ENCODE peak calls at places on chromosomes 1 and 21, in four cellular contexts. O is prostate gland, P is H1, J is HepG2. T is an unnamed sample.

GRCh38 chr1:43947890-43948437 is 1.2 kb downstream of the IPO13 start:
- DNase-seq in J (peak; percentile 71), O (no peak), P (no peak), T (no peak)

GRCh38 chr1:84582802-84583587 is 8.8 kb upstream of the CTBS start:
- DNase-seq in J (peak; percentile 37), O (no peak), P (no peak), T (no peak)

GRCh38 chr1:204442376-204443259 is 31.0 kb upstream of the PPP1R15B start:
- DNase-seq in P (no peak), J (no peak), O (no peak), T (no peak)

GRCh38 chr1:246043556-246043955 is 463.5 kb downstream of the SMYD3 start:
- DNase-seq in P (no peak), J (no peak), O (no peak), T (no peak)

GRCh38 chr1:147627435-147628110 is 42.8 kb downstream of the ACP6 start:
- DNase-seq in J (peak; percentile 40), P (no peak), O (peak; percentile 22), T (no peak)

GRCh38 chr1:6948861-6949260 is 163.6 kb downstream of the CAMTA1 start:
- DNase-seq in J (no peak), P (no peak), O (no peak), T (no peak)

GRCh38 chr1:37817481-37817880 is 9.5 kb upstream of the YRDC start:
- DNase-seq in J (no peak), P (no peak), O (no peak), T (peak; percentile 75)

GRCh38 chr1:183385746-183386145 is 32.4 kb downstream of the NMNAT2 start:
- DNase-seq in O (no peak), J (no peak), P (no peak), T (no peak)

GRCh38 chr1:113684153-113684541 is 75.1 kb downstream of the PHTF1 start:
- DNase-seq in J (no peak), P (no peak), O (peak; percentile 7), T (no peak)

GRCh38 chr1:168408531-168409242 is 128.0 kb downstream of the TBX19 start:
- DNase-seq in P (no peak), O (no peak), J (peak; percentile 31), T (no peak)

GRCh38 chr1:90881034-90881433 is 140.8 kb downstream of the ZNF644 start:
- DNase-seq in P (no peak), O (no peak), J (no peak), T (no peak)

GRCh38 chr1:214208525-214208924 is 72.4 kb upstream of the SMYD2 start:
- DNase-seq in O (no peak), J (no peak), P (no peak), T (no peak)

GRCh38 chr1:36155560-36156328 is at the start of gene MAP7D1:
- DNase-seq in O (peak; percentile 81), J (peak; percentile 57), P (no peak), T (peak; percentile 85)

GRCh38 chr1:23885222-23885621 is 17.1 kb upstream of the FUCA1 start:
- DNase-seq in O (no peak), J (no peak), P (no peak), T (no peak)

GRCh38 chr21:46037338-46038325 is 56.1 kb downstream of the COL6A1 start:
- DNase-seq in O (no peak), P (no peak), J (no peak), T (no peak)

GRCh38 chr1:8218351-8219092 is 99.4 kb upstream of the SLC45A1 start:
- DNase-seq in J (no peak), P (no peak), O (no peak), T (no peak)

GRCh38 chr1:181166377-181167196 is 78.1 kb downstream of the IER5 start:
- DNase-seq in P (no peak), O (peak; percentile 43), J (peak; percentile 77), T (peak; percentile 40)

GRCh38 chr1:30449428-30450147 is 273.8 kb downstream of the MATN1 start:
- DNase-seq in J (no peak), P (no peak), O (no peak), T (no peak)

GRCh38 chr21:27572681-27573080 is 605.8 kb upstream of the ADAMTS5 start:
- DNase-seq in J (no peak), O (no peak), P (no peak), T (no peak)

GRCh38 chr1:62784509-62785365 is 805 bp downstream of the ATG4C start:
- DNase-seq in O (no peak), J (no peak), P (no peak), T (no peak)

GRCh38 chr1:54300395-54300794 is 100.4 kb downstream of the MRPL37 start:
- DNase-seq in O (no peak), J (no peak), P (no peak), T (no peak)

GRCh38 chr1:94720091-94720793 is 99.9 kb upstream of the SLC44A3 start:
- DNase-seq in P (no peak), J (no peak), O (no peak), T (no peak)

GRCh38 chr1:27778022-27778421 is 5.0 kb downstream of the STX12 start:
- DNase-seq in J (no peak), O (no peak), P (no peak), T (no peak)

GRCh38 chr1:227038401-227038800 is 98.3 kb downstream of the COQ8A start:
- DNase-seq in O (no peak), J (no peak), P (no peak), T (no peak)

GRCh38 chr1:186482661-186483255 is 21.8 kb upstream of the PDC start:
- DNase-seq in P (no peak), O (peak; percentile 33), J (peak; percentile 47), T (no peak)

GRCh38 chr1:185894806-185895205 is 160.6 kb downstream of the HMCN1 start:
- DNase-seq in O (no peak), J (no peak), P (no peak), T (no peak)

GRCh38 chr1:47106792-47107191 is 30.4 kb upstream of the CYP4A22 start:
- DNase-seq in P (no peak), O (no peak), J (no peak), T (no peak)

GRCh38 chr1:43505077-43505780 is 25.5 kb upstream of the PTPRF start:
- DNase-seq in P (no peak), J (no peak), O (no peak), T (no peak)

GRCh38 chr1:212970085-212970484 is 19.7 kb downstream of the VASH2 start:
- DNase-seq in P (no peak), O (no peak), J (no peak), T (no peak)

GRCh38 chr1:100323428-100324106 is 28.7 kb upstream of the CDC14A start:
- DNase-seq in J (no peak), O (no peak), P (no peak), T (no peak)

GRCh38 chr21:21559285-21560045 is 561.3 kb downstream of the NCAM2 start:
- DNase-seq in J (no peak), P (no peak), O (no peak), T (no peak)

GRCh38 chr1:69911301-69911801 is 294.0 kb downstream of the LRRC40 start:
- DNase-seq in O (no peak), P (no peak), J (no peak), T (no peak)

DNA sequence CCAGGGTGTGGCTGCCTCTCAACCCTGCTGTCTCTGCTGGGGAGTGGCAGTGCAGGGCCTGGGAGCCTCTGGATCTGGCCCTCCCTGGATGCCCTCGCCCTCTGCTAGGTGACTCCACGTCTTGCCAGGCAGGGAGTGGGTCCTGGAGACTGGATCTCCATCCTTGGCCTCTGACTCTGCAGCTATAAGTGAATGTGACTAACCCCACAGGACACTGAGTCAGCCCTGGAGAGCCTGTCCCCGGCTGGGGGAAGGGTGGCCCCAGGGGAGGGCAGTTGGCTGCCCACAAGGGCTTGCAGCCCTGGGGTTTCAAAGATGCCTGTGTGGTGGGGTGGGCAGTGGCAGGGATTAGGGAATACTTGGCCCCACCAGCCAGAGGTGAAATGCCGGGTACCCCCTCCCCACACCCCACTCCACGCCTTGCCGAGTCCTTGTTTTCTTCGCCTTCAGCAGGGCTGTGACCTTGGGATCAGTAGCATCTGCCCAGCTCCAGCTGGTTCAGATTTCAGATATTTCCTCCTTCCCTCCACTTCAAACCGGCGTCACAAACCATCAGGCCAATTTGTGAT is 1.9 kb upstream of the MYBPH start:
- DNase-seq in J (no peak), O (no peak), P (no peak), T (no peak)
- H3K4me1 ChIP-seq in J (peaks cover 20% of the 10 kb centered on the region), O (no peaks in the 10 kb centered on the region), P (peaks cover 7% of the 10 kb centered on the region), T (no peaks in the 10 kb centered on the region)

GRCh38 chr1:157110003-157110402 is 10.4 kb upstream of the ETV3L start:
- DNase-seq in J (no peak), P (no peak), O (no peak), T (peak; percentile 10)
- TF ChIP-seq POLR2AphosphoS5 in J (no peak), P (no peak), O (no peak), T (no peak)

DNA sequence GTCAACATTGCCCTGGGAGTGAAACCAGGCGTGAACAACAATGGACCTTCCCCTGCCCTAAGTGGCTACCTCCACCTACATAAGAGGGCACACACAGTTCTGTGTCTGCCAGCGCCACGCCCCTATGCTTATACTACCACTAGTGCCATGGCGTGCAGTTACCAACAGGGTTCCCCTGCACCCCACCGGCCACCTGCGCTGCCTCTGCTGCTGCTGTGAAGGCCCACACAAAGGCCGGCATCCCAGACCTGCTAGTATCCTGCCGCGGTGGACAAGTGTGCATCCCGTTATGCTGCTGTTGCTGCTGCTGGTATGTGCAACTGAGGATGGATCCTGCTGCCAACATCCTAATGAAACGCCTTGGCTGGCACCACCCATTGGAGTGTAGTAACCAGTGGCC is 75.7 kb downstream of the INTS7 start:
- DNase-seq in O (no peak), J (no peak), P (no peak), T (no peak)
- H3K4me1 ChIP-seq in O (no peaks in the 10 kb centered on the region), J (no peaks in the 10 kb centered on the region), P (no peaks in the 10 kb centered on the region), T (no peaks in the 10 kb centered on the region)

GRCh38 chr1:10802948-10803715 is 6.7 kb upstream of the CASZ1 start:
- DNase-seq in O (no peak), J (no peak), P (no peak), T (no peak)

GRCh38 chr1:10806966-10807365 is 10.5 kb upstream of the CASZ1 start:
- DNase-seq in O (no peak), J (no peak), P (no peak), T (no peak)

GRCh38 chr1:10808441-10808840 is 12.0 kb upstream of the CASZ1 start:
- DNase-seq in O (no peak), J (no peak), P (no peak), T (no peak)

GRCh38 chr1:10800778-10801177 is 4.3 kb upstream of the CASZ1 start:
- DNase-seq in J (no peak), P (no peak), O (no peak), T (no peak)

GRCh38 chr1:10803971-10804820 is 7.8 kb upstream of the CASZ1 start:
- DNase-seq in P (no peak), J (no peak), O (peak; percentile 79), T (peak; percentile 87)
- TF ChIP-seq POLR2AphosphoS5 in P (no peak), J (no peak), O (peak; percentile 75), T (peak; percentile 56)